ENCODE peak calls at places on chromosome 14, in nine cellular contexts. G is H54, D is NCI-H1436 treated with DMSO at 0.1 percent for 48 hours, Y is NCI-H2107, C is DMS 273 treated with DMSO at 0.1 percent for 48 hours, U is activated T-cell treated with anti-CD3 and anti-CD28 coated beads for 1 hour, M is germinal center, S is CMK, E is AG09309. W is an unnamed sample.

GRCh38 chr14:38198425-38198824 is 9.3 kb upstream of the SSTR1 start:
- DNase-seq in C (no peak), S (no peak), D (no peak), G (no peak), E (no peak), Y (no peak), M (no peak), U (no peak), W (no peak)

GRCh38 chr14:96055753-96056508 is 16.8 kb downstream of the C14orf132 start:
- DNase-seq in C (no peak), M (no peak), G (no peak), E (no peak), D (no peak), S (no peak), Y (no peak), U (no peak), W (no peak)

GRCh38 chr14:90720832-90721231 is 95.4 kb downstream of the TTC7B start:
- DNase-seq in E (no peak), U (no peak), G (no peak), M (no peak), C (no peak), S (no peak), Y (no peak), D (no peak), W (no peak)

GRCh38 chr14:55245657-55246268 is 25.5 kb upstream of the FBXO34 start:
- DNase-seq in S (no peak), C (no peak), M (peak; percentile 20), G (no peak), E (no peak), D (no peak), U (no peak), Y (no peak), W (no peak)

GRCh38 chr14:51367600-51367931 is 127.5 kb downstream of the TMX1 start:
- DNase-seq in M (no peak), D (no peak), Y (no peak), G (no peak), C (no peak), S (no peak), U (no peak), E (peak; percentile 75), W (no peak)

GRCh38 chr14:103293465-103293864 is 40.6 kb upstream of the EIF5 start:
- DNase-seq in S (no peak), M (no peak), Y (no peak), G (no peak), E (no peak), C (no peak), D (no peak), U (no peak), W (peak; percentile 44)

GRCh38 chr14:52951730-52952481 is 1.1 kb upstream of the FERMT2 start:
- DNase-seq in S (no peak), U (no peak), D (no peak), M (no peak), Y (no peak), C (no peak), E (peak; percentile 53), G (peak; percentile 68), W (peak; percentile 84)

GRCh38 chr14:69938751-69939150 is 59.5 kb downstream of the SMOC1 start:
- DNase-seq in M (no peak), C (no peak), D (no peak), Y (no peak), G (no peak), S (no peak), E (no peak), U (no peak), W (no peak)

GRCh38 chr14:43003845-43004244 is 1397.2 kb downstream of the LRFN5 start:
- DNase-seq in S (no peak), M (no peak), U (no peak), D (no peak), E (no peak), C (no peak), Y (no peak), G (no peak), W (no peak)

GRCh38 chr14:57671021-57671420 is 177.4 kb upstream of the CCDC198 start:
- DNase-seq in S (no peak), E (no peak), M (no peak), U (no peak), Y (no peak), G (no peak), C (no peak), D (no peak), W (no peak)

GRCh38 chr14:34190746-34191145 is 239.9 kb upstream of the EGLN3 start:
- DNase-seq in D (no peak), S (no peak), Y (no peak), U (no peak), M (no peak), C (no peak), G (no peak), E (no peak), W (no peak)

GRCh38 chr14:100691395-100692025 is 35.2 kb upstream of the DLK1 start:
- DNase-seq in D (peak; percentile 87), Y (peak; percentile 80), M (no peak), G (no peak), U (no peak), S (no peak), C (no peak), E (no peak), W (no peak)

GRCh38 chr14:105326891-105327694 is 12.5 kb downstream of the PACS2 start:
- DNase-seq in G (no peak), Y (no peak), U (no peak), E (no peak), S (no peak), D (no peak), M (no peak), C (no peak), W (no peak)

W was measured in sigmoid colon.